ENCODE peak calls at places on chromosomes 2 and 18, in nine cellular contexts. One of them, this sample, is unnamed.

GRCh38 chr18:58481321-58482180 is 147.3 kb downstream of the ALPK2 start:
- DNase-seq in heart right ventricle: no peak
- DNase-seq in left ventricle myocardium inferior: no peak
- DNase-seq in heart left ventricle: no peak
- DNase-seq in AG10803: no peak
- DNase-seq in SJSA1: no peak
- DNase-seq in astrocyte of the spinal cord: no peak
- DNase-seq in psoas muscle: no peak
- DNase-seq in small intestine: no peak
- DNase-seq in this sample: no peak

GRCh38 chr2:8193686-8194615 is 487.9 kb upstream of the ID2 start:
- DNase-seq in heart left ventricle: no peak
- DNase-seq in left ventricle myocardium inferior: no peak
- DNase-seq in AG10803: no peak
- DNase-seq in SJSA1: no peak
- DNase-seq in psoas muscle: no peak
- DNase-seq in small intestine: peak; percentile 12
- DNase-seq in heart right ventricle: no peak
- DNase-seq in astrocyte of the spinal cord: no peak
- DNase-seq in this sample: no peak

GRCh38 chr2:7835693-7836680 is 845.9 kb upstream of the ID2 start:
- DNase-seq in heart right ventricle: no peak
- DNase-seq in SJSA1: no peak
- DNase-seq in psoas muscle: no peak
- DNase-seq in heart left ventricle: no peak
- DNase-seq in small intestine: peak; percentile 2
- DNase-seq in left ventricle myocardium inferior: no peak
- DNase-seq in AG10803: no peak
- DNase-seq in astrocyte of the spinal cord: peak; percentile 22
- DNase-seq in this sample: peak; percentile 35

GRCh38 chr18:38081516-38081915 is 515.9 kb upstream of the CELF4 start:
- DNase-seq in psoas muscle: no peak
- DNase-seq in small intestine: no peak
- DNase-seq in SJSA1: no peak
- DNase-seq in astrocyte of the spinal cord: no peak
- DNase-seq in AG10803: no peak
- DNase-seq in heart right ventricle: no peak
- DNase-seq in heart left ventricle: no peak
- DNase-seq in left ventricle myocardium inferior: no peak
- DNase-seq in this sample: no peak

GRCh38 chr18:38872342-38872741 is 1306.7 kb upstream of the CELF4 start:
- DNase-seq in AG10803: no peak
- DNase-seq in astrocyte of the spinal cord: no peak
- DNase-seq in small intestine: no peak
- DNase-seq in heart right ventricle: no peak
- DNase-seq in heart left ventricle: no peak
- DNase-seq in SJSA1: no peak
- DNase-seq in left ventricle myocardium inferior: no peak
- DNase-seq in psoas muscle: no peak
- DNase-seq in this sample: no peak

GRCh38 chr2:126704434-126705165 is 48.6 kb downstream of the GYPC start:
- DNase-seq in heart left ventricle: no peak
- DNase-seq in small intestine: no peak
- DNase-seq in heart right ventricle: peak; percentile 40
- DNase-seq in AG10803: peak; percentile 37
- DNase-seq in astrocyte of the spinal cord: peak; percentile 57
- DNase-seq in psoas muscle: no peak
- DNase-seq in SJSA1: no peak
- DNase-seq in left ventricle myocardium inferior: no peak
- DNase-seq in this sample: no peak

GRCh38 chr2:239329284-239329971 is 71.4 kb downstream of the HDAC4 start:
- DNase-seq in SJSA1: no peak
- DNase-seq in astrocyte of the spinal cord: no peak
- DNase-seq in left ventricle myocardium inferior: peak; percentile 83
- DNase-seq in heart right ventricle: peak; percentile 82
- DNase-seq in small intestine: no peak
- DNase-seq in psoas muscle: peak; percentile 91
- DNase-seq in AG10803: no peak
- DNase-seq in heart left ventricle: peak; percentile 91
- DNase-seq in this sample: no peak

GRCh38 chr18:69402219-69402989 is 1.7 kb downstream of the DOK6 start:
- DNase-seq in SJSA1: no peak
- DNase-seq in heart left ventricle: peak; percentile 13
- DNase-seq in left ventricle myocardium inferior: no peak
- DNase-seq in psoas muscle: no peak
- DNase-seq in astrocyte of the spinal cord: no peak
- DNase-seq in small intestine: no peak
- DNase-seq in AG10803: no peak
- DNase-seq in heart right ventricle: no peak
- DNase-seq in this sample: peak; percentile 8

GRCh38 chr2:225465827-225466226 is 66.3 kb downstream of the NYAP2 start:
- DNase-seq in SJSA1: no peak
- DNase-seq in AG10803: no peak
- DNase-seq in astrocyte of the spinal cord: no peak
- DNase-seq in heart left ventricle: no peak
- DNase-seq in heart right ventricle: no peak
- DNase-seq in psoas muscle: no peak
- DNase-seq in small intestine: no peak
- DNase-seq in left ventricle myocardium inferior: no peak
- DNase-seq in this sample: no peak

GRCh38 chr18:54717673-54718435 is 110.4 kb upstream of the RAB27B start:
- DNase-seq in psoas muscle: no peak
- DNase-seq in astrocyte of the spinal cord: peak; percentile 40
- DNase-seq in AG10803: peak; percentile 18
- DNase-seq in heart left ventricle: no peak
- DNase-seq in left ventricle myocardium inferior: no peak
- DNase-seq in small intestine: peak; percentile 7
- DNase-seq in SJSA1: no peak
- DNase-seq in heart right ventricle: no peak
- DNase-seq in this sample: no peak

GRCh38 chr18:58064406-58064998 is 20.5 kb downstream of the NEDD4L start:
- DNase-seq in heart left ventricle: no peak
- DNase-seq in left ventricle myocardium inferior: no peak
- DNase-seq in SJSA1: no peak
- DNase-seq in astrocyte of the spinal cord: no peak
- DNase-seq in AG10803: no peak
- DNase-seq in small intestine: no peak
- DNase-seq in psoas muscle: no peak
- DNase-seq in heart right ventricle: no peak
- DNase-seq in this sample: no peak

GRCh38 chr2:8677646-8678592 is 3.9 kb upstream of the ID2 start:
- DNase-seq in AG10803: peak; percentile 56
- DNase-seq in psoas muscle: no peak
- DNase-seq in small intestine: peak; percentile 52
- DNase-seq in heart left ventricle: peak; percentile 65
- DNase-seq in heart right ventricle: peak; percentile 55
- DNase-seq in astrocyte of the spinal cord: peak; percentile 72
- DNase-seq in left ventricle myocardium inferior: peak; percentile 53
- DNase-seq in SJSA1: peak; percentile 73
- DNase-seq in this sample: peak; percentile 63

DNA sequence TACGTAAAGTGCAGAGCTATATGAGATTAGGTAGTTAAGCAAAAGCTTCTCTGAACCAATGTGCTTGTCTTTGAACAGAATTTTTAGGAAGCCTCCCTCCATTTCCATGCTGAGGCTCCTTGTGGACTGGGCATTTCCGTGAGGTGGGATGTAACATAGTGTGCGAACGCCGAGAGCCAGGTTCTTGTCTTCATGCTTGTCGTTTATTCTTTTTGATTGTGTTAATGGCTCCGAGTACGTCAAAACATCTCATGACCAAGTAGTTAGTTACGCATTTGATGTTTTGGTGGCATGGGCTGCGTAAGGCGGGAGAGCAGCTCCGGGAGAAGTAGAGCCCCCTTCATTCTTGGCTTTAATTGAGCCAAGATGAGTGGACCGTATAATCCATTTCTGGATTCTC is 32.9 kb downstream of the DGKD start:
- DNase-seq in heart left ventricle: no peak
- DNase-seq in small intestine: no peak
- DNase-seq in AG10803: no peak
- DNase-seq in psoas muscle: no peak
- DNase-seq in astrocyte of the spinal cord: no peak
- DNase-seq in SJSA1: no peak
- DNase-seq in heart right ventricle: no peak
- DNase-seq in left ventricle myocardium inferior: no peak
- DNase-seq in this sample: no peak
- H3K4me3 ChIP-seq in heart left ventricle: no peak overlapping the region
- H3K4me3 ChIP-seq in small intestine: no peak overlapping the region
- H3K4me3 ChIP-seq in AG10803: no peak overlapping the region
- H3K4me3 ChIP-seq in psoas muscle: peak overlapping the region; percentile 21
- H3K4me3 ChIP-seq in astrocyte of the spinal cord: no peak overlapping the region
- H3K4me3 ChIP-seq in SJSA1: no peak overlapping the region
- H3K4me3 ChIP-seq in heart right ventricle: no peak overlapping the region
- H3K4me3 ChIP-seq in left ventricle myocardium inferior: peak overlapping the region; percentile 41
- H3K4me3 ChIP-seq in this sample: no peak overlapping the region

GRCh38 chr2:3470856-3471737 is 48.2 kb downstream of the ADI1 start:
- DNase-seq in small intestine: no peak
- DNase-seq in psoas muscle: peak; percentile 82
- DNase-seq in astrocyte of the spinal cord: no peak
- DNase-seq in heart left ventricle: no peak
- DNase-seq in AG10803: no peak
- DNase-seq in heart right ventricle: no peak
- DNase-seq in SJSA1: no peak
- DNase-seq in left ventricle myocardium inferior: peak; percentile 39
- DNase-seq in this sample: no peak

GRCh38 chr2:3472296-3472695 is 47.0 kb downstream of the ADI1 start:
- DNase-seq in heart right ventricle: no peak
- DNase-seq in psoas muscle: no peak
- DNase-seq in heart left ventricle: no peak
- DNase-seq in small intestine: no peak
- DNase-seq in astrocyte of the spinal cord: no peak
- DNase-seq in left ventricle myocardium inferior: peak; percentile 14
- DNase-seq in AG10803: no peak
- DNase-seq in SJSA1: no peak
- DNase-seq in this sample: no peak

GRCh38 chr2:3468296-3468988 is 50.9 kb downstream of the ADI1 start:
- DNase-seq in AG10803: no peak
- DNase-seq in SJSA1: no peak
- DNase-seq in heart left ventricle: peak; percentile 22
- DNase-seq in small intestine: no peak
- DNase-seq in heart right ventricle: no peak
- DNase-seq in psoas muscle: peak; percentile 31
- DNase-seq in left ventricle myocardium inferior: no peak
- DNase-seq in astrocyte of the spinal cord: no peak
- DNase-seq in this sample: no peak

GRCh38 chr2:3469486-3469885 is 49.8 kb downstream of the ADI1 start:
- DNase-seq in small intestine: no peak
- DNase-seq in heart right ventricle: no peak
- DNase-seq in heart left ventricle: peak; percentile 17
- DNase-seq in AG10803: no peak
- DNase-seq in psoas muscle: peak; percentile 45
- DNase-seq in left ventricle myocardium inferior: peak; percentile 11
- DNase-seq in SJSA1: no peak
- DNase-seq in astrocyte of the spinal cord: no peak
- DNase-seq in this sample: no peak

DNA sequence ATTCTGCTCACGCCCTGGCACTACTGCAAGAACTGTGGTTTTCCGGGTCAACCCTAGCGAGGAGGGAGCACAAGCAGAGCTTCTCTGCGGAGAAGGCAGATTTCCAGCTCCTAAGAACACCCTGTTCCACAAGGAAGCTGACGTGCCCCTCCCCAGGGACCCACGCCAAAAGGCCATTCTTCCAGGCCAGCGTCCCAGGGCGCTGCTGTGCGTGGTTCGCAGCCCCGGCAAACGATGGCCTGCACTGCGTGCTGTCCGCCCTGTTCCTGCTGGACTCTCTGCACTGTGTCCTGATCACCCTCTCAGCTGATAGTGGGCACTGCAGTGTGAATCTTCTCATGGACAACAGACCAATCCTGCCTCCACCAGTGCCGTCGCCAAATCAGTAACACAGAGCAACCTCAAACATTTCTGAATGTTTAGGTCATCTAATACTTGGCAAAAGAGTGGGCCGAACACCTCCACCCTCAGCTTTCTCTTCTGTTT is 49.1 kb downstream of the ADI1 start:
- DNase-seq in small intestine: no peak
- DNase-seq in heart right ventricle: peak; percentile 79
- DNase-seq in left ventricle myocardium inferior: peak; percentile 87
- DNase-seq in psoas muscle: peak; percentile 92
- DNase-seq in astrocyte of the spinal cord: peak; percentile 93
- DNase-seq in AG10803: peak; percentile 90
- DNase-seq in heart left ventricle: peak; percentile 90
- DNase-seq in SJSA1: peak; percentile 57
- DNase-seq in this sample: peak; percentile 82
- H3K4me3 ChIP-seq in small intestine: no peak overlapping the region
- H3K4me3 ChIP-seq in heart right ventricle: no peak overlapping the region
- H3K4me3 ChIP-seq in left ventricle myocardium inferior: peak overlapping the region; percentile 2
- H3K4me3 ChIP-seq in psoas muscle: peak overlapping the region; percentile 42
- H3K4me3 ChIP-seq in astrocyte of the spinal cord: no peak overlapping the region
- H3K4me3 ChIP-seq in AG10803: peak overlapping the region; percentile 13
- H3K4me3 ChIP-seq in heart left ventricle: no peak overlapping the region
- H3K4me3 ChIP-seq in SJSA1: no peak overlapping the region
- H3K4me3 ChIP-seq in this sample: no peak overlapping the region

DNA sequence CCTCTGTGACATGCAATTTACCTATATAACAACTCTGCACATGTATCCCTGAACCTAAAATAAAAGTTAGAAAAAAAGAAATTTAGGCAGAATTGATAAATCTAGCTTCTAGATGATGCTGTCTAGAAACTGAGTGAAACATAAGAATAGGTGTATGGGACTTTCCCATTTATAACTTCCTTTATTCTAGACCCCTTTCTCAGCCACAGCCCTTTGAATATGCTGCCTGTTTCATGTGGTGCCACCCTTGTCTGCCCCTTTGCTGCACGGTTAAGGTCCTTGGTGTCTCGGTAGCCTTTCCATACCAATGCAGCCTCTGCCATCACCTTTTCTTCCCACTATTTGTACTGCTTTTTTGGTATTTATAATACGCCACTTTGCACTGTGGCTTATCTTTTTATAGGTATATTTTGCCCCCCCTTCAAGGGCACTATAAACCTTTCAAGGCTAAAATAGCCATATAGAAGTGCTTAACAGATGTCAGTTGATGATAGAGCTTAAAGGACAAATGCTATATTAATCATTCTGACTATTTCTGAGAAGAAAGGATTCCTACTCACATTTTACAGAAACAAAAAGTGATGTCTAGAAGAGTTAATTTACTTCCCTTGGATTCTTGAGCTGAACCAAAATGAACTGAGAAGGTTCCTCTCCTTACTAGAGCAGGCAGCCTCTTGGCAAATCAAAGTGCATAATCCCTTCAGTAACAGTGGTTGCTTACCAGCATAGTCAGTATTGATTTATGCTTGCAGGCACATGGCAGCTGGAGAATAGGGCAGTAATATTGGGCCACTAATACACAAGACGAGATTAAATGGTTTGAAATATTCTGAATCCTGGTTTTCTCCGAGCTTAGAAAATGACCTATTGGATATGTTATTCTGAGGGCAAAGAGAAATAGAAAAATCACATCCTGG is 88.1 kb upstream of the CYP26B1 start:
- DNase-seq in small intestine: no peak
- DNase-seq in psoas muscle: no peak
- DNase-seq in SJSA1: no peak
- DNase-seq in left ventricle myocardium inferior: no peak
- DNase-seq in AG10803: peak; percentile 37
- DNase-seq in heart right ventricle: no peak
- DNase-seq in astrocyte of the spinal cord: no peak
- DNase-seq in heart left ventricle: no peak
- DNase-seq in this sample: no peak
- H3K4me3 ChIP-seq in small intestine: no peak overlapping the region
- H3K4me3 ChIP-seq in psoas muscle: no peak overlapping the region
- H3K4me3 ChIP-seq in SJSA1: no peak overlapping the region
- H3K4me3 ChIP-seq in left ventricle myocardium inferior: no peak overlapping the region
- H3K4me3 ChIP-seq in AG10803: no peak overlapping the region
- H3K4me3 ChIP-seq in heart right ventricle: no peak overlapping the region
- H3K4me3 ChIP-seq in astrocyte of the spinal cord: no peak overlapping the region
- H3K4me3 ChIP-seq in heart left ventricle: no peak overlapping the region
- H3K4me3 ChIP-seq in this sample: no peak overlapping the region

GRCh38 chr2:43593241-43593640 is 2.6 kb downstream of the THADA start:
- DNase-seq in astrocyte of the spinal cord: no peak
- DNase-seq in heart right ventricle: no peak
- DNase-seq in heart left ventricle: no peak
- DNase-seq in small intestine: no peak
- DNase-seq in SJSA1: no peak
- DNase-seq in psoas muscle: no peak
- DNase-seq in left ventricle myocardium inferior: no peak
- DNase-seq in AG10803: no peak
- DNase-seq in this sample: no peak
- H3K4me3 ChIP-seq in astrocyte of the spinal cord: no peak overlapping the region
- H3K4me3 ChIP-seq in heart right ventricle: no peak overlapping the region
- H3K4me3 ChIP-seq in heart left ventricle: no peak overlapping the region
- H3K4me3 ChIP-seq in small intestine: no peak overlapping the region
- H3K4me3 ChIP-seq in SJSA1: no peak overlapping the region
- H3K4me3 ChIP-seq in psoas muscle: no peak overlapping the region
- H3K4me3 ChIP-seq in left ventricle myocardium inferior: no peak overlapping the region
- H3K4me3 ChIP-seq in AG10803: no peak overlapping the region
- H3K4me3 ChIP-seq in this sample: no peak overlapping the region

This sample was measured in foreskin fibroblast.